ENCODE peak calls at places on chromosome 22, in six cellular contexts. O, Y, Q, P, S and C are unnamed samples.

GRCh38 chr22:20632082-20632481 is 124.7 kb downstream of the MED15 start:
- DNase-seq in Y (no peak), Q (no peak), S (no peak), P (no peak), O (no peak), C (no peak)

GRCh38 chr22:29716814-29717213 is 3.0 kb upstream of the CABP7 start:
- DNase-seq in S (no peak), Y (no peak), P (peak), O (peak), Q (peak), C (peak)

GRCh38 chr22:35622132-35622913 is 5.2 kb upstream of the MB start:
- DNase-seq in P (no peak), Q (no peak), Y (no peak), O (peak), S (no peak), C (peak)

GRCh38 chr22:29703595-29704195 is 16.1 kb upstream of the CABP7 start:
- DNase-seq in Y (no peak), Q (no peak), O (no peak), S (no peak), P (no peak), C (no peak)

GRCh38 chr22:23912293-23912903 is 18.2 kb downstream of the MIF start:
- DNase-seq in O (no peak), S (no peak), P (no peak), Q (no peak), Y (no peak), C (no peak)

GRCh38 chr22:45212306-45212709 is 28.4 kb downstream of the KIAA0930 start:
- DNase-seq in O (peak), Q (peak), Y (peak), S (no peak), P (no peak), C (no peak)

GRCh38 chr22:48253573-48253972 is 1491.1 kb downstream of the TBC1D22A start:
- DNase-seq in S (no peak), P (no peak), Y (peak), O (no peak), Q (peak), C (no peak)

GRCh38 chr22:49582671-49583070 is 245.0 kb downstream of the BRD1 start:
- DNase-seq in Y (no peak), P (no peak), O (no peak), S (no peak), Q (no peak), C (no peak)

GRCh38 chr22:36009085-36009484 is 19.5 kb downstream of the RBFOX2 start:
- DNase-seq in P (no peak), S (no peak), O (no peak), Q (no peak), Y (no peak), C (no peak)

GRCh38 chr22:37221424-37222336 is 9.4 kb upstream of the SSTR3 start:
- DNase-seq in Q (no peak), S (no peak), Y (peak), P (no peak), O (no peak), C (no peak)

GRCh38 chr22:30036656-30037055 is 43.6 kb upstream of the HORMAD2 start:
- DNase-seq in S (no peak), P (peak), Y (no peak), Q (no peak), O (no peak), C (no peak)

GRCh38 chr22:24230911-24231656 is 13.8 kb downstream of the GGT5 start:
- DNase-seq in O (peak), Q (peak), P (no peak), Y (peak), S (no peak), C (no peak)

GRCh38 chr22:22879675-22880029 is 8.0 kb upstream of the IGLL5 start:
- DNase-seq in S (no peak), Y (no peak), P (no peak), O (no peak), Q (no peak), C (no peak)

GRCh38 chr22:50302041-50302541 is 5.4 kb downstream of the PLXNB2 start:
- DNase-seq in Y (no peak), Q (peak), S (no peak), O (no peak), P (no peak), C (no peak)

DNA sequence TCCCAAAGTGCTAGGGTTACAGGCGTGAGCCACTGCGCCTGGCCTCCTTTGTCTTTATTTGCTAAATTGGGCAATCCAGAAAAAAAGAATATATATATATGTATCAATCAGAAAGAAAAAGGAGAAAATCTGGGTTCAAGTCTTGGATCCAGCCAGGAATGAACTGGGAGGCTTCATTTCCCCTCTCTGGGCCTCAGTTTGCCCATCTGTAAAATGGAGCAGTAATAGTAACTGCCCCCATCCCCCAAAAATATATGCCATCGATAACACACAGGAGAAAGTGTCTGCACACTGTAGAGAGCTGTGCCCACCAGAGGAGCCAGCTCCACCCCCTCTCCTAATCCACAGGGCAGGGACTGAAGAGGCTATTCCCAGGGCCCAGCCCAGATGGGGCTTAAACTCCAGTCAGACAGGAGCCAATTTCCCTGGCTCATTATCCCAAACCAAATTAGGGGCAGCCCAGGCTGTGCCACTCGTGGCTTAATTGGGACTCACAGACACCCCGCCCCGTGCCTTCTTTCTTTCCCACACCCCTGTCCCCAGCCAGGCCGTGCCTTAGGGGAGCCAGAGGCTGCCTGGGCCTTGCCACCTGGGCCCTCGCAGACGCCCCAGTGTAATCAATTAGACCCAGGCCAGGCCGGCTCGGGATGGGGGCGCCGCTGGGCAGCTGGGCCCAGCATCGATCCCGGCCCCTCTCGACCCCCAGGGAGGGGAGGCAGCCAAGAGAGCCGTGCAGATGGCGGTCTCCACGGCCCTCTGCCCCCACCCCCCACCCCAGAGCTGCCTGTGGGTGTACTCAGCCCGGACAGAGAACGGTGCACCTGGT is 171.4 kb downstream of the MN1 start:
- DNase-seq in Y (no peak), S (no peak), P (no peak), O (no peak), Q (no peak), C (no peak)
- TF ChIP-seq POLR2AphosphoS5 in Y (no peak), S (no peak), P (no peak), O (no peak), Q (no peak), C (no peak)

DNA sequence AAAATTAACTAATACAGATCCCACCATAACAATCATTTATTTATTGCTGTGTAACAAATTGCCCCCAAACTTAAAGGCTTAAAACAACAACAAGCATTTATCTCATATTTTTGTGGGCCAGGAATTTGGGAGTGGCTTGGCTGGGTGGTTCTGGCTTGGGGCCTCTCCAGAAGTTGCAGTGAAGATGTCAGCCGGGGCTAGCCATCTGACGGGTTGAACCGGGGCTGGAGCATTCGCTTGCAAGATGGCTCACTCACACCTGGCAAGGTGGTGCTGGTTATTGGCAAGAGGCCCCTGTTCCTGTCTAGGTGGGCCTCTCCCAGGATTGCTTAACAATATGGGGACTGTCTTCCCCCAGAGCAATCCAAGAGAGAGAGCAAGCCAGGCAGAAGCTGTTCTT is 29.4 kb downstream of the ACO2 start:
- DNase-seq in Y (no peak), O (no peak), Q (no peak), P (no peak), S (no peak), C (no peak)
- H3K27ac ChIP-seq in Y (no peak), O (peak), Q (no peak), P (no peak), S (no peak), C (no peak)

DNA sequence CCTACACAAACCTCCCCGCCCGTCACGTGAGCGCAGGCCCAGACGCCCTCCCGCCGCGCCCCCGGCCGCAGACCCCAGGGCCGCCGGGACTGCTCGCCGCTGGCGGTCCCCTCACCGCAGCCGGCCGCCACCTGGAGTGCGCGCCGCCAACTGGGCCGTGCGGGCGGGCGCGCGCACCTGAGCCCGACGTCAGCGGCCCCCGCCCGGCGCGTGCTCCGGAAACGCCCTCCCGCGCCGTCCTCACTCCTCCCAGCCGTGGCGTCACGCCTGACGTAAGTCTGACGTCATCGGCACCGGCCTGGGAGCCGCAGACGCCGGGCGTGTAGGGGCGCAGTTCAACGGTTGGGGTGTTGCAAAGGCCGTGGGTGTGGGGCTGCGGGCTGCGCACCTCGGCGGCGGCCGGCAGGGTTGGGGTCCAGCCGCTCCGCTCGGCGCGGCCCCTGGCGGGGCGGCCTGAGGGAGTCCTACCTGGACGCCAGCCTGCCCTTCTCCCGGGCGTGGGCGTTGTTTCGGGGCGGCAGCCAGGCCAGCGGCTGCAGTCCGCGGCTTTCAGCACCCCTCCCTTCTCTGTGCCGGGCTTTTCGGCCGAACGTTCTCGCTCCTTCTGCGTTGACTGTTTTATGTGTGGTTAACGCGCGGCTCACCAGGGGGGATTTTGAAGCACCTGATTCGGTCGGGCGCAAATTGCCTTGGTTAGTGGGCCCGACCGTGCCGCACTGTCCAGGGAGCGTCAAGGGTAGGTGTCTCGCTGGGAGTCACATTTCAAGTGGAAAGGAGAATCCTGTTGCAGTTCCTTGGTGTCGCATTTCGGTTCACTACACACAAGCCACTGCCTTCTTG is at the start of gene JOSD1:
- DNase-seq in Y (peak), O (peak), Q (peak), P (peak), S (no peak), C (peak)
- TF ChIP-seq CTCF in Y (no peak), O (no peak), Q (peak), P (no peak), S (no peak), C (no peak)

GRCh38 chr22:39314251-39314971 is 5.0 kb downstream of the RPL3 start:
- DNase-seq in O (peak), Y (no peak), S (no peak), P (no peak), Q (no peak), C (no peak)
- TF ChIP-seq POLR2AphosphoS5 in O (peak), Y (peak), S (peak), P (peak), Q (no peak), C (no peak)

GRCh38 chr22:44028091-44028490 is 4.0 kb downstream of the PARVB start:
- DNase-seq in O (no peak), Q (no peak), S (no peak), Y (no peak), P (no peak), C (no peak)

GRCh38 chr22:44030051-44030701 is 6.1 kb downstream of the PARVB start:
- DNase-seq in P (no peak), S (no peak), Q (no peak), Y (peak), O (no peak), C (no peak)

GRCh38 chr22:44030702-44031082 is 6.6 kb downstream of the PARVB start:
- DNase-seq in Y (no peak), Q (no peak), P (no peak), S (no peak), O (no peak), C (no peak)

GRCh38 chr22:44026630-44027511 is 2.8 kb downstream of the PARVB start:
- DNase-seq in O (no peak), Y (peak), P (no peak), S (peak), Q (peak), C (peak)

DNA sequence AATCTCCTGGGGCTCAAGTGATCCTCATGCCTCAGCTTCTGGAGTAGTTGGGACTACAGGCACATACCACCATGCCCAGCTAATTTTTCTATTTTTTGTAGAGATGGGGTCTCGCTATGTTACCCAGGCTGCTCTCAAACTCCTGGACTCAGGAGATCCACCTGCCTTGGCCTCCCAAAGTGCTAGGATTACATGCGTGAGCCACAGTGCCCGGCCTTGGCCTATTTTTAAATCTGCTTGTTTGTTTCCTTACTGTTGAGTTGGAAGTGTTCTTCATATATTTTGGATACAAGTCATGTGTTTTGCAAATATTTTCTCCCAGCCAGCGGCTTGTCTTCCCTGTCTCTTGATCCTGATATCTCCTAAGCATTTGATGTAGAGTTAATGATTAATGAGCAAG is 5.0 kb downstream of the PARVB start:
- DNase-seq in O (no peak), Q (no peak), Y (peak), P (no peak), S (no peak), C (no peak)
- H3K27ac ChIP-seq in O (no peak), Q (peak), Y (peak), P (no peak), S (no peak), C (no peak)

GRCh38 chr22:16774911-16775529 is 50.2 kb downstream of the XKR3 start:
- DNase-seq in O (no peak), Y (no peak), P (no peak), Q (no peak), S (no peak), C (no peak)
- TF ChIP-seq CTCF in O (no peak), Y (no peak), P (no peak), Q (no peak), S (peak), C (no peak)